ENCODE peak calls at places on chromosomes 4 and X, in five cellular contexts. N is BJ, Y is fibroblast of pulmonary artery, C is left ventricle myocardium inferior, F is endothelial cell. D is an unnamed sample.

GRCh38 chr4:23327120-23327519 is 562.7 kb downstream of the PPARGC1A start:
- DNase-seq in N (no peak), Y (no peak), C (no peak), F (no peak), D (no peak)

GRCh38 chr4:14807857-14808256 is 194.4 kb upstream of the CPEB2 start:
- DNase-seq in N (no peak), Y (no peak), C (no peak), F (no peak), D (no peak)

GRCh38 chrX:155643240-155643639 is 30.5 kb upstream of the TMLHE start:
- DNase-seq in N (no peak), Y (no peak), C (no peak), F (no peak), D (no peak)

GRCh38 chr4:8439168-8439567 is 1.4 kb downstream of the ACOX3 start:
- DNase-seq in N (no peak), Y (peak; percentile 17), C (no peak), F (no peak), D (peak; percentile 54)

GRCh38 chrX:103831342-103831802 is 685 bp downstream of the RAB9B start:
- DNase-seq in N (no peak), Y (peak; percentile 41), C (no peak), F (peak; percentile 51), D (no peak)

GRCh38 chrX:2935364-2935748 is 6.2 kb upstream of the ARSD start:
- DNase-seq in N (no peak), Y (peak; percentile 45), C (no peak), F (no peak), D (no peak)

GRCh38 chrX:130028196-130028595 is 45.8 kb downstream of the BCORL1 start:
- DNase-seq in N (peak; percentile 3), Y (peak; percentile 60), C (peak; percentile 35), F (peak; percentile 55), D (peak; percentile 18)

GRCh38 chr4:89411539-89411938 is 103.9 kb upstream of the GPRIN3 start:
- DNase-seq in N (no peak), Y (no peak), C (no peak), F (no peak), D (no peak)

GRCh38 chrX:23861215-23861896 is 46.4 kb downstream of the APOO start:
- DNase-seq in N (no peak), Y (no peak), C (no peak), F (no peak), D (no peak)

GRCh38 chr4:86976801-86977485 is 42.1 kb downstream of the AFF1 start:
- DNase-seq in N (no peak), Y (no peak), C (no peak), F (no peak), D (peak; percentile 84)

GRCh38 chrX:23493941-23494374 is 159.3 kb downstream of the PTCHD1 start:
- DNase-seq in N (no peak), Y (peak; percentile 11), C (no peak), F (no peak), D (peak; percentile 29)

GRCh38 chrX:131791608-131792355 is 231.3 kb upstream of the STK26 start:
- DNase-seq in N (no peak), Y (no peak), C (no peak), F (no peak), D (no peak)

GRCh38 chr4:114458728-114459127 is 139.9 kb upstream of the UGT8 start:
- DNase-seq in N (no peak), Y (no peak), C (no peak), F (no peak), D (no peak)

GRCh38 chr4:88022289-88022688 is 14.9 kb downstream of the PKD2 start:
- DNase-seq in N (no peak), Y (no peak), C (no peak), F (no peak), D (no peak)

GRCh38 chr4:89836031-89836777 is 757 bp downstream of the SNCA start:
- DNase-seq in N (no peak), Y (no peak), C (no peak), F (peak; percentile 9), D (no peak)

GRCh38 chrX:146278381-146278780 is 460.8 kb downstream of the SLITRK2 start:
- DNase-seq in N (no peak), Y (no peak), C (no peak), F (peak; percentile 15), D (peak; percentile 0)

GRCh38 chr4:4575284-4576211 is 33.7 kb upstream of the STX18 start:
- DNase-seq in N (no peak), Y (peak; percentile 50), C (peak; percentile 65), F (peak; percentile 70), D (no peak)

GRCh38 chr4:8568068-8568668 is 12.0 kb upstream of the GPR78 start:
- DNase-seq in N (peak; percentile 62), Y (peak; percentile 5), C (no peak), F (no peak), D (no peak)

GRCh38 chrX:110006826-110007375 is 4.0 kb downstream of the TMEM164 start:
- DNase-seq in N (no peak), Y (peak; percentile 26), C (no peak), F (no peak), D (peak; percentile 44)

GRCh38 chrX:9431281-9431680 is 33.6 kb upstream of the TBL1X start:
- DNase-seq in N (no peak), Y (no peak), C (no peak), F (no peak), D (peak; percentile 68)

GRCh38 chr4:60366661-60367060 is 833.5 kb upstream of the ADGRL3 start:
- DNase-seq in N (no peak), Y (no peak), C (no peak), F (no peak), D (no peak)

GRCh38 chr4:107131295-107131694 is 95.2 kb upstream of the DKK2 start:
- DNase-seq in N (no peak), Y (peak; percentile 36), C (no peak), F (no peak), D (peak; percentile 74)

GRCh38 chrX:44025611-44026010 is 52.4 kb upstream of the NDP start:
- DNase-seq in N (no peak), Y (peak; percentile 51), C (no peak), F (no peak), D (peak; percentile 20)

GRCh38 chr4:168832746-168833575 is 177.1 kb downstream of the CBR4 start:
- DNase-seq in N (no peak), Y (peak; percentile 50), C (peak; percentile 61), F (peak; percentile 35), D (peak; percentile 63)

GRCh38 chrX:17377047-17377692 is 2.2 kb downstream of the NHS start:
- DNase-seq in N (no peak), Y (peak; percentile 19), C (peak; percentile 17), F (peak; percentile 25), D (peak; percentile 63)

GRCh38 chrX:121028419-121028818 is 19.0 kb upstream of the GLUD2 start:
- DNase-seq in N (no peak), Y (no peak), C (no peak), F (no peak), D (no peak)

GRCh38 chr4:600850-601515 is 24.4 kb upstream of the PDE6B start:
- DNase-seq in N (no peak), Y (no peak), C (no peak), F (no peak), D (peak; percentile 3)

GRCh38 chr4:121599049-121599448 is 97.7 kb downstream of the ANXA5 start:
- DNase-seq in N (no peak), Y (peak; percentile 4), C (no peak), F (no peak), D (no peak)

GRCh38 chr4:143399113-143399949 is 62.7 kb downstream of the GAB1 start:
- DNase-seq in N (no peak), Y (peak; percentile 48), C (no peak), F (no peak), D (peak; percentile 53)

GRCh38 chr4:120693817-120694216 is 228.7 kb downstream of the PRDM5 start:
- DNase-seq in N (no peak), Y (no peak), C (no peak), F (no peak), D (no peak)

GRCh38 chr4:88528861-88529260 is 5.3 kb upstream of the PYURF start:
- DNase-seq in N (no peak), Y (peak; percentile 33), C (no peak), F (no peak), D (no peak)

GRCh38 chr4:77284036-77284435 is 127.0 kb downstream of the CCNG2 start:
- DNase-seq in N (no peak), Y (no peak), C (no peak), F (no peak), D (peak; percentile 55)

GRCh38 chrX:7191681-7192110 is 43.7 kb upstream of the PUDP start:
- DNase-seq in N (no peak), Y (no peak), C (no peak), F (peak; percentile 4), D (no peak)
- TF ChIP-seq CTCF in N (no peak), Y (no peak), C (peak; percentile 24), F (no peak), D (peak; percentile 8)

GRCh38 chrX:82945332-82945731 is 562.8 kb upstream of the POU3F4 start:
- DNase-seq in N (no peak), Y (no peak), C (no peak), F (no peak), D (no peak)
- TF ChIP-seq CTCF in N (no peak), Y (no peak), C (no peak), F (no peak), D (no peak)

GRCh38 chrX:39752820-39753219 is 344.9 kb downstream of the BCOR start:
- DNase-seq in N (no peak), Y (peak; percentile 70), C (no peak), F (no peak), D (peak; percentile 27)
- TF ChIP-seq CTCF in N (no peak), Y (no peak), C (no peak), F (no peak), D (no peak)

GRCh38 chrX:49276207-49276606 is 6.6 kb downstream of the PPP1R3F start:
- DNase-seq in N (no peak), Y (no peak), C (no peak), F (no peak), D (no peak)

GRCh38 chrX:49271341-49271740 is 1.7 kb downstream of the PPP1R3F start:
- DNase-seq in N (no peak), Y (no peak), C (no peak), F (no peak), D (peak; percentile 9)

GRCh38 chrX:49272426-49272825 is 2.8 kb downstream of the PPP1R3F start:
- DNase-seq in N (no peak), Y (no peak), C (no peak), F (no peak), D (no peak)

GRCh38 chrX:49270249-49270921 is 792 bp downstream of the PPP1R3F start:
- DNase-seq in N (no peak), Y (no peak), C (no peak), F (no peak), D (no peak)

GRCh38 chrX:49273181-49273727 is 3.7 kb downstream of the PPP1R3F start:
- DNase-seq in N (no peak), Y (no peak), C (no peak), F (no peak), D (no peak)
- TF ChIP-seq CTCF in N (no peak), Y (no peak), C (no peak), F (no peak), D (no peak)

GRCh38 chr4:173231916-173232315 is 63.3 kb downstream of the GALNT7 start:
- DNase-seq in N (no peak), Y (peak; percentile 46), C (no peak), F (no peak), D (peak; percentile 46)
- TF ChIP-seq CTCF in N (peak; percentile 28), Y (peak; percentile 43), C (peak; percentile 34), F (no peak), D (peak; percentile 36)